ENCODE peak calls at places on chromosomes 11 and 22, in eight cellular contexts. S is adrenal gland, T is psoas muscle, I is heart left ventricle, R is thoracic aorta, X is prostate gland, G is H9, E is sigmoid colon. Y is an unnamed sample.

GRCh38 chr11:96324912-96325311 is 18.1 kb downstream of the MAML2 start:
- DNase-seq in E (no peak), R (no peak), X (no peak), I (no peak), G (no peak), S (no peak), T (no peak), Y (no peak)

GRCh38 chr11:65150513-65151271 is 16.4 kb upstream of the SYVN1 start:
- DNase-seq in G (peak; percentile 45), I (peak; percentile 89), E (peak; percentile 90), R (peak; percentile 85), T (peak; percentile 98), S (peak; percentile 93), X (peak; percentile 84), Y (peak; percentile 93)

GRCh38 chr11:108220721-108221346 is 1.6 kb downstream of the NPAT start:
- DNase-seq in T (no peak), G (no peak), S (no peak), X (no peak), R (no peak), E (no peak), I (no peak), Y (no peak)

GRCh38 chr11:72686639-72687215 is 12.5 kb upstream of the PDE2A start:
- DNase-seq in R (no peak), T (no peak), S (no peak), E (no peak), X (no peak), I (no peak), G (no peak), Y (no peak)

GRCh38 chr11:18081551-18081950 is 24.3 kb downstream of the SAAL1 start:
- DNase-seq in X (no peak), E (no peak), T (no peak), G (no peak), R (no peak), S (no peak), I (no peak), Y (no peak)

GRCh38 chr11:93519179-93519578 is 24.0 kb downstream of the SMCO4 start:
- DNase-seq in E (no peak), S (no peak), R (no peak), I (no peak), G (no peak), T (no peak), X (no peak), Y (no peak)

GRCh38 chr11:13440100-13440855 is 22.7 kb downstream of the BTBD10 start:
- DNase-seq in X (peak; percentile 33), I (no peak), T (peak; percentile 39), E (no peak), S (peak; percentile 51), R (no peak), G (no peak), Y (no peak)

GRCh38 chr22:17097701-17098100 is 12.9 kb downstream of the IL17RA start:
- DNase-seq in X (no peak), S (no peak), G (no peak), T (no peak), R (no peak), E (peak; percentile 46), I (no peak), Y (peak; percentile 31)

GRCh38 chr22:28441720-28442263 is 237.8 kb downstream of the TTC28 start:
- DNase-seq in X (peak; percentile 23), I (no peak), E (no peak), T (no peak), S (no peak), R (no peak), G (no peak), Y (no peak)

GRCh38 chr11:116736763-116737162 is 36.0 kb downstream of the BUD13 start:
- DNase-seq in T (no peak), G (no peak), S (no peak), I (no peak), X (no peak), E (no peak), R (no peak), Y (no peak)

GRCh38 chr11:131488208-131488607 is 117.8 kb downstream of the NTM start:
- DNase-seq in E (no peak), X (no peak), I (no peak), T (no peak), S (no peak), G (no peak), R (no peak), Y (no peak)

GRCh38 chr11:27672836-27673464 is 27.3 kb downstream of the BDNF start:
- DNase-seq in T (no peak), S (no peak), X (no peak), G (no peak), E (no peak), R (no peak), I (no peak), Y (no peak)

GRCh38 chr11:102666331-102666957 is 39.1 kb downstream of the MMP27 start:
- DNase-seq in E (no peak), R (no peak), X (peak; percentile 36), I (no peak), S (peak; percentile 18), T (no peak), G (no peak), Y (no peak)

GRCh38 chr11:46322759-46323158 is 24.5 kb upstream of the DGKZ start:
- DNase-seq in G (peak; percentile 66), I (no peak), T (no peak), R (no peak), S (no peak), E (no peak), X (no peak), Y (no peak)

GRCh38 chr11:29018631-29019030 is 910.4 kb downstream of the METTL15 start:
- DNase-seq in G (no peak), E (no peak), I (no peak), S (no peak), R (no peak), T (no peak), X (no peak), Y (no peak)

GRCh38 chr11:746289-747175 is 732 bp upstream of the TALDO1 start:
- DNase-seq in T (no peak), S (peak; percentile 29), I (no peak), E (peak; percentile 65), X (no peak), R (no peak), G (peak; percentile 65), Y (no peak)

GRCh38 chr11:58493676-58494075 is 14.2 kb downstream of the OR5B21 start:
- DNase-seq in I (no peak), E (no peak), X (no peak), S (no peak), T (no peak), G (no peak), R (no peak), Y (no peak)

GRCh38 chr11:8043756-8044155 is 37.3 kb upstream of the TUB start:
- DNase-seq in I (no peak), R (no peak), T (no peak), E (no peak), G (no peak), X (no peak), S (no peak), Y (no peak)

GRCh38 chr11:132519226-132519860 is 1013.0 kb downstream of the OPCML start:
- DNase-seq in E (no peak), S (no peak), X (no peak), T (no peak), I (no peak), G (no peak), R (no peak), Y (no peak)

GRCh38 chr11:132520199-132520598 is 1012.1 kb downstream of the OPCML start:
- DNase-seq in T (no peak), S (no peak), R (no peak), X (no peak), I (no peak), G (no peak), E (no peak), Y (no peak)

DNA sequence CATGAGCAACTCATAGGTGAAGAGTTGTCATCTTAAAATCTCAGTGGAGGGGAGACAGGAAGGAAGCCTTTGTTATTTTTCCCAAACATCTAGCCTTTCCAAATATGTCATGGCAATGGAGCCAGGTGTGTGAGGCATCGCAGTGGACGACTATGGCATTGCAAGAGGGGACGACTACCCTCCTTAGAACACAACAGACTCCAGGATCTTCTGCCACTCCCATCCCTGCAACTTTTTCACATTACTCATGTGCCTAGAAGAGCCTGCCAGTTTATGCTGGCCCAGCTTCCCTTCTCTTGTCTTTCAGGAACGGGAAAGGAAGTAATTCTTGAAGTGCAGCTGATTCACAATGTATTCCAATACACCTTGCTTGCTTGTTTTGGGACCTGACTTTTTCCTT is 1008.4 kb downstream of the OPCML start:
- DNase-seq in G (no peak), E (no peak), X (no peak), T (no peak), S (no peak), R (no peak), I (no peak), Y (no peak)
- H3K9me3 ChIP-seq in G (no peaks in the 10 kb centered on the region), E (no peaks in the 10 kb centered on the region), X (no peaks in the 10 kb centered on the region), T (no peaks in the 10 kb centered on the region), S (no peaks in the 10 kb centered on the region), R (no peaks in the 10 kb centered on the region), I (no peaks in the 10 kb centered on the region), Y (no peaks in the 10 kb centered on the region)

DNA sequence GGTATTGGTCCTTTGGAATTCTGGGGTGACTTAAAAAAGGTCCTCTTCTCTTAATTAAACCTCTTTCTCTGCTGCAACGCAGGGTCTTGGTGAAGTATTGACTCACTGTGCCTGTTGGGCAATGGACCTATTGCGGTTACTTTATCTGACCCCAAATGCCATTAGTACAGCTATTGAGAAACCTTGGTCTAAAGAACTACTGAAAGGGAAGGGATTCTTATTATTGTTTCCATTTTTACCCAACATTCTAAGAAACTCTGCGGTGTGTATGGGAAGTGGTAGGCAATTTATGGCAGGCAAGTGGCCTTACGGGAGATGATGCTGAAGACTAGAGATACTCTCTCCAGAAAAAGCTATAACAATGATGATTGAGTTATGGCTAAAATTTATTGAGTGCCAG is 12.5 kb downstream of the SLC6A5 start:
- DNase-seq in G (no peak), S (no peak), X (no peak), E (no peak), T (no peak), I (no peak), R (no peak), Y (no peak)
- H3K27me3 ChIP-seq in G (no peaks in the 10 kb centered on the region), S (peaks cover 17% of the 10 kb centered on the region), X (peaks cover 9% of the 10 kb centered on the region), E (no peaks in the 10 kb centered on the region), T (no peaks in the 10 kb centered on the region), I (no peaks in the 10 kb centered on the region), R (no peaks in the 10 kb centered on the region), Y (peaks cover 59% of the 10 kb centered on the region)

DNA sequence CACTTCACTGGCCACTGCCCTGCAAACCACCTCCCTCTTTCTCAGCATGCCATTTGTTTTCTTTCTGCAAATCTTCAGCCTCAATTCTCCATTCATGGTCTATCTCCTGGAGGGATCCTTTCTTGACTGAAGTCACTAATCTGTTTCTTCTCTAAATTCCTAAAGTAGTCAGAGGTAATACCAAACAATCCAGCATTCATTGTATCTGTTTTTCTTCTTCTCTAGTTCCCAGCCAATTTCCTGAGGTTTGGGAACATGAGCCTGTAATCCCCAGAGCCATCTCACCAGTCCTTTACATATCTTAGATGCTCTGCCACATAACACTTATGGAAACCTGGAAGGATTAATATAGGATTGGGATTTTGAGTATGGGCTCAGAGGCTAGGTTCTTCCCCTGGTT is 86.5 kb downstream of the MICAL2 start:
- DNase-seq in T (no peak), G (no peak), E (no peak), X (no peak), R (no peak), I (no peak), S (no peak), Y (no peak)
- H3K4me1 ChIP-seq in T (peaks cover 12% of the 10 kb centered on the region), G (no peaks in the 10 kb centered on the region), E (no peaks in the 10 kb centered on the region), X (no peaks in the 10 kb centered on the region), R (peaks cover 51% of the 10 kb centered on the region), I (peaks cover 23% of the 10 kb centered on the region), S (peaks cover 13% of the 10 kb centered on the region), Y (peaks cover 41% of the 10 kb centered on the region)

GRCh38 chr11:101296896-101297295 is 167.3 kb upstream of the PGR start:
- DNase-seq in S (no peak), X (no peak), I (no peak), R (no peak), E (no peak), G (no peak), T (no peak), Y (no peak)

GRCh38 chr11:101299210-101299609 is 169.6 kb upstream of the PGR start:
- DNase-seq in X (no peak), I (no peak), R (no peak), T (no peak), E (no peak), S (no peak), G (no peak), Y (no peak)
- H3K9me3 ChIP-seq in X (no peaks in the 10 kb centered on the region), I (no peaks in the 10 kb centered on the region), R (no peaks in the 10 kb centered on the region), T (no peaks in the 10 kb centered on the region), E (no peaks in the 10 kb centered on the region), S (no peaks in the 10 kb centered on the region), G (no peaks in the 10 kb centered on the region), Y (no peaks in the 10 kb centered on the region)